ENCODE peak calls at places on chromosomes 11 and 22, in seven cellular contexts. O is posterior cingulate gyrus; M is lower lobe of right lung; S is T-cell; F is activated CD4-positive, alpha-beta T cell treated with anti-CD3 and anti-CD28 coated beads for 1 hour; X is tibial nerve; G is AG09319. T is an unnamed sample.
A peak's percentile ranks its signal among the peaks of the same experiment; 100 is the strongest.

GRCh38 chr11:80261776-80262175 is 820.9 kb upstream of the TENM4 start:
- DNase-seq in O (no peak), M (no peak), S (no peak), F (no peak), X (no peak), G (no peak), T (no peak)

GRCh38 chr11:125168875-125169537 is 4.5 kb downstream of the PKNOX2 start:
- DNase-seq in O (no peak), M (no peak), S (no peak), F (no peak), X (no peak), G (no peak), T (no peak)

GRCh38 chr11:71402878-71403277 is 45.3 kb downstream of the DHCR7 start:
- DNase-seq in O (no peak), M (no peak), S (no peak), F (no peak), X (no peak), G (no peak), T (no peak)

GRCh38 chr11:46362146-46363030 is 15.1 kb downstream of the DGKZ start:
- DNase-seq in O (no peak), M (no peak), S (no peak), F (no peak), X (no peak), G (no peak), T (no peak)

GRCh38 chr22:30397656-30398635 is 1.1 kb downstream of the SEC14L2 start:
- DNase-seq in O (no peak), M (no peak), S (no peak), F (no peak), X (no peak), G (no peak), T (no peak)

GRCh38 chr11:109940816-109941215 is 152.4 kb upstream of the ZC3H12C start:
- DNase-seq in O (no peak), M (no peak), S (no peak), F (no peak), X (no peak), G (peak; percentile 41), T (no peak)

GRCh38 chr11:64233913-64234839 is at the start of gene VEGFB:
- DNase-seq in O (no peak), M (peak; percentile 79), S (peak; percentile 57), F (peak; percentile 64), X (peak; percentile 55), G (no peak), T (peak; percentile 71)

GRCh38 chr11:16791494-16791961 is 53.1 kb downstream of the C11orf58 start:
- DNase-seq in O (no peak), M (peak; percentile 68), S (no peak), F (no peak), X (peak; percentile 49), G (peak; percentile 62), T (no peak)

GRCh38 chr11:108486828-108487227 is 11.4 kb downstream of the POGLUT3 start:
- DNase-seq in O (no peak), M (no peak), S (no peak), F (no peak), X (no peak), G (no peak), T (no peak)